ENCODE peak calls at places on chromosomes 13 and 19, in five cellular contexts. M, R, A, I and H are unnamed samples.
A peak's percentile ranks its signal among the peaks of the same experiment; 100 is the strongest.

GRCh38 chr13:103356226-103356864 is 290.1 kb upstream of the SLC10A2 start:
- DNase-seq in A (no peak), M (no peak), I (no peak), R (no peak), H (no peak)

GRCh38 chr13:34128661-34129060 is 310.7 kb downstream of the RFC3 start:
- DNase-seq in I (no peak), A (no peak), M (no peak), R (no peak), H (no peak)

GRCh38 chr19:2359992-2360875 is at the start of gene TMPRSS9:
- DNase-seq in M (no peak), I (no peak), A (no peak), R (no peak), H (no peak)

GRCh38 chr13:113654175-113654560 is 3.8 kb downstream of the ATP4B start:
- DNase-seq in A (no peak), I (no peak), R (no peak), M (peak; percentile 56), H (no peak)

GRCh38 chr13:114130708-114131580 is 1.5 kb downstream of the RASA3 start:
- DNase-seq in R (peak; percentile 78), A (peak; percentile 53), M (peak; percentile 89), I (no peak), H (peak; percentile 88)

GRCh38 chr13:37889102-37889501 is 19.5 kb upstream of the TRPC4 start:
- DNase-seq in M (no peak), R (no peak), I (no peak), A (no peak), H (no peak)

GRCh38 chr19:38035515-38036495 is 128.8 kb downstream of the SIPA1L3 start:
- DNase-seq in M (no peak), I (no peak), R (no peak), A (no peak), H (no peak)

GRCh38 chr13:88068975-88069374 is 397.8 kb downstream of the SLITRK5 start:
- DNase-seq in A (no peak), M (peak; percentile 35), I (no peak), R (peak; percentile 84), H (no peak)

GRCh38 chr13:91216928-91217700 is 130.4 kb upstream of the MIR17HG start:
- DNase-seq in M (no peak), I (no peak), A (no peak), R (peak; percentile 25), H (no peak)

GRCh38 chr13:44266772-44267171 is 106.9 kb upstream of the SERP2 start:
- DNase-seq in R (no peak), I (no peak), M (no peak), A (no peak), H (no peak)

GRCh38 chr19:15454371-15454800 is 4.6 kb upstream of the WIZ start:
- DNase-seq in A (no peak), I (no peak), M (no peak), R (no peak), H (no peak)

GRCh38 chr19:8403098-8403819 is 9.8 kb upstream of the MARCHF2 start:
- DNase-seq in R (no peak), I (no peak), A (no peak), M (no peak), H (no peak)

GRCh38 chr13:39038569-39038898 is 278 bp downstream of the NHLRC3 start:
- DNase-seq in A (peak; percentile 35), R (no peak), I (no peak), M (no peak), H (no peak)

GRCh38 chr19:21328402-21328801 is 808 bp downstream of the ZNF708 start:
- DNase-seq in M (no peak), R (peak; percentile 65), I (no peak), A (no peak), H (no peak)

GRCh38 chr13:98275711-98276171 is 98.7 kb upstream of the RNF113B start:
- DNase-seq in I (no peak), A (no peak), R (no peak), M (no peak), H (no peak)

GRCh38 chr13:59447846-59448620 is 715.7 kb downstream of the DIAPH3 start:
- DNase-seq in I (no peak), A (no peak), M (no peak), R (peak; percentile 98), H (no peak)

GRCh38 chr13:26480246-26480855 is 77.1 kb upstream of the WASF3 start:
- DNase-seq in R (no peak), M (no peak), I (no peak), A (peak; percentile 38), H (no peak)

GRCh38 chr13:33626407-33626806 is 191.5 kb upstream of the RFC3 start:
- DNase-seq in A (no peak), M (no peak), R (no peak), I (no peak), H (no peak)

GRCh38 chr19:12648088-12648487 is 18.5 kb downstream of the MAN2B1 start:
- DNase-seq in A (no peak), M (no peak), R (peak; percentile 67), I (no peak), H (no peak)

GRCh38 chr19:36420961-36421748 is 2.7 kb upstream of the ZFP82 start:
- DNase-seq in M (peak; percentile 68), I (no peak), A (no peak), R (peak; percentile 76), H (no peak)

GRCh38 chr19:9295411-9295849 is 14.2 kb downstream of the ZNF699 start:
- DNase-seq in M (no peak), R (peak; percentile 30), A (no peak), I (no peak), H (no peak)

GRCh38 chr13:39935155-39935554 is 279.7 kb downstream of the COG6 start:
- DNase-seq in R (no peak), M (no peak), A (no peak), I (no peak), H (no peak)

GRCh38 chr13:48625396-48626076 is 28.2 kb upstream of the CYSLTR2 start:
- DNase-seq in I (no peak), A (no peak), R (no peak), M (no peak), H (no peak)

GRCh38 chr13:108961542-108962125 is 332.2 kb downstream of the MYO16 start:
- DNase-seq in A (no peak), M (no peak), I (peak; percentile 24), R (peak; percentile 75), H (peak; percentile 64)

GRCh38 chr13:111946214-111946613 is 120.7 kb upstream of the SOX1 start:
- DNase-seq in R (no peak), I (no peak), A (no peak), M (peak; percentile 36), H (no peak)

GRCh38 chr13:111943229-111943795 is 123.6 kb upstream of the SOX1 start:
- DNase-seq in M (peak; percentile 62), R (no peak), I (no peak), A (no peak), H (no peak)

GRCh38 chr13:111945086-111945485 is 121.9 kb upstream of the SOX1 start:
- DNase-seq in M (peak; percentile 51), R (no peak), A (no peak), I (no peak), H (no peak)

GRCh38 chr13:111941845-111942447 is 125.0 kb upstream of the SOX1 start:
- DNase-seq in I (no peak), A (no peak), M (peak; percentile 37), R (no peak), H (no peak)

GRCh38 chr13:111944171-111944583 is 122.8 kb upstream of the SOX1 start:
- DNase-seq in A (no peak), I (no peak), M (peak; percentile 55), R (no peak), H (no peak)
- TF ChIP-seq POLR2AphosphoS5 in A (no peak), I (no peak), M (no peak), R (no peak), H (no peak)

DNA sequence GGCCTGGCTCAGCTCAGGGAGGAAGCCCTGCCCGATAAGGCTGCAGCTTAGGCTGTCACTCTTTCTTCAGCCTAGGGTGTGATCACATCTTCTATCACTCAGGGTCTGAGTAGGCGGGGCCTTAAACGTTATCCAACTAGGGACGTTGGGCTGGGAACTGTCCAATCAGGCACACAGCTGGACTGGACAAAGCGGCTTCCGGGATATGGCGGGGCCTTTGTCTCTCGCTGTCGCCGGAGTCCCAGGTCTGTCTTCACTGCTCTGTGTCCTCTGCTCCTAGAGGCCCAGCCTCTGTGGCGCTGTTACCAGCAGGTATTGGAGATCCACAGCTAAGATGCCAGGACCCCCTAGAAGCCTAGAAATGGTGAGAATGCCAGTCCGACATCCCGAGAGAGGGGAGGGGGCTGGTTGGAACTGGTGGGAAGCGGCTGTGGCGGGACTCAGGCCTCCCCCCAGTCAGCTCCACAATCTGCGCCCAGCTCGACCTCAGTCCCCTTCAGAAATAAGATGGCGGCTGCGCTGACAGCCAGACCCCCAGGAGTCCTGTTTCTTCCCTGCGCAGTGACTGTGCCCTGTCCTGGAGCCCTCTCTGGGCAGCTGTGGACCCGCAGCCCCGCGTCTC is at the start of gene ZNF254:
- DNase-seq in R (peak; percentile 99), A (peak; percentile 89), I (peak; percentile 87), M (peak; percentile 95), H (peak; percentile 78)
- TF ChIP-seq POLR2AphosphoS5 in R (peak; percentile 80), A (peak; percentile 74), I (peak; percentile 97), M (peak; percentile 84), H (peak; percentile 65)

DNA sequence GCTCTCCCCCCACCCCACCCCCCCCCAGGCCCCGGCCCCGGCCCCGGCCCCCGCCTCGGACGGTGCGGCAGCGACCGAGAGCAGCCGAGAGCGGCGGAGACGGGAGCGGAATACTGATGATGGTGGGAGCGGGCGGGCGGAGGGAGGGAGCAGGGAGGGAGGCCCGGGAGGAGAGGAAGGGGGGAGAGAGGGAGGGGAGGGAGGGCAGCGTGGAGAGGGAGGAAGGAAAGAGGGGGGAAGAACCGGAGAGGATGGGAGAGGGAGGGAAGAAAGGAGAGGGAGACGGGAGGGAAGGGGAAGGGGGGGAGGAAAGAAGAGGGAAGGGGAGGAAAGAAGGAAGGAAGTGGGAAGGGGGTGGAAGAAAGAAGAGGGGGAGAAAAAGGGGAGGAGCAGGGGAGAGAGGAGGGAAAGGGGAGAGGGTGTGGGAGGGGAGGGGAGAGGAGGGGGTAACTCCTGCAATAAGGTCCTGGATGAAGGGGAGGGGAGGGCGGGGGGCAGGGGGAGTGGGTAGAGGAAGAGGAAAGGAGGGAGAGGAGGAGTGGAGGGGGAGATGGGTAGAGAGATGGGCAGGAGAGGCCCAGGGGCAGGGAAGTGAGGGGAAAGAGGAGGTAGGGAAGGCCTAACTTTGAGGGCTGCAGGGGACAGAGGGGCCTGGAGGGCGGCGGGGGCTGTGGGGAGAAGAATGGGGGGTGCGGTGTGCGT is at the start of gene LRRC4B:
- DNase-seq in I (no peak), M (no peak), R (peak; percentile 85), A (no peak), H (no peak)
- TF ChIP-seq POLR2AphosphoS5 in I (no peak), M (no peak), R (no peak), A (no peak), H (no peak)

DNA sequence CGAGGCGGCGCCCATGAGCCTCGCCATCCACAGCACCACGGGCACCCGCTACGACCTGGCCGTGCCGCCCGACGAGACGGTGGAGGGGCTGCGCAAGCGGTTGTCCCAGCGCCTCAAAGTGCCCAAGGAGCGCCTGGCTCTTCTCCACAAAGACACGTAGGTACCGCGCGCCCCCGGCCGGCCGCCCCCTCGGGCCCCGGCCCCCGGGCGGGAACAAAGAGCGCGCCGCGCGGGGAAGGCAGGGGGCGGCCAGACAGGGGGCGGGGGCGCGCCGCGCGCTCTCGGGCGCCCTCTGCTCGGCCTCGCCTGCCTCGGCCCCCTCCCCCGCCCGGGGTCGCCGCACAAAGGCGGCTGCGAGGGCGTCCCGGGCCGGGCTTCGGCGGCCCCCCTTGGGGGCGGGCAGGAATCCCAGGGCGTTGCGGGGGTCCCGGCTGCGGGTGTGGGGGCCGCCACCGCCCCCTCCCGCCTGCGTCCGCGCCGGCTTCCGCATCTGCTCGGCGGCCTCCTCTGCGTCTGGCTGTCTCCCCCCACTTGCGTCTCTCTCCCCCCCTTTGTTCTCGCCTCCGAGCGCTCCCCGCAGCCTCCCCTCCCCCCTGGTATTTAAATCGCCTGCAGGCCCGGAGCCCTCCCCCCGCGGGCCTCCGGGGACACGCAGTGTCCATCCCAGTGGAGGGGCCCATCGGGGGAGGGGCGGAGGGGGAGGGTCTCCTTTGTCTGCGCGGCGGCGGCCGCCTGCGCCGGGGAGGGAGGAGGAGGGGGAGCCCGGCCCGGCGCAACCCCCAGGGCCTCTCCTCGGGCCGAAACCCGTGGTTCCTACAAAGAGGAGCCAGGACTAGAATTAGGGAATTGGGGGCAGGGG is 2.2 kb downstream of the MIDN start:
- DNase-seq in I (no peak), R (peak; percentile 81), M (peak; percentile 93), A (peak; percentile 76), H (peak; percentile 71)
- TF ChIP-seq POLR2AphosphoS5 in I (no peak), R (peak; percentile 15), M (peak; percentile 62), A (no peak), H (no peak)